ENCODE peak calls at places on chromosomes 7 and 10, in nine cellular contexts. R, I, G, J, Y, V, W, U and N are unnamed samples.

GRCh38 chr10:133117688-133118071 is 30.0 kb downstream of the ADGRA1 start:
- DNase-seq in W (no peak), U (no peak), I (no peak), J (no peak), V (no peak), G (no peak), Y (no peak), R (no peak), N (no peak)

GRCh38 chr7:11831727-11832495 is at the start of gene THSD7A:
- DNase-seq in I (peak; percentile 50), G (peak; percentile 65), R (peak; percentile 64), Y (peak; percentile 51), U (no peak), V (no peak), W (no peak), J (peak; percentile 11), N (peak; percentile 7)

GRCh38 chr10:114654829-114655575 is 3.1 kb downstream of the ABLIM1 start:
- DNase-seq in R (no peak), I (no peak), Y (no peak), G (no peak), V (no peak), W (no peak), U (no peak), J (no peak), N (peak; percentile 34)

GRCh38 chr7:23158546-23158945 is 23.3 kb upstream of the NUP42 start:
- DNase-seq in V (no peak), J (no peak), G (no peak), R (no peak), U (no peak), I (no peak), Y (no peak), W (no peak), N (no peak)

GRCh38 chr7:143284591-143285453 is at the start of gene TMEM139:
- DNase-seq in G (no peak), W (no peak), U (no peak), R (peak; percentile 84), I (peak; percentile 21), Y (no peak), V (no peak), J (no peak), N (peak; percentile 86)

GRCh38 chr7:41247128-41247865 is 455.6 kb downstream of the INHBA start:
- DNase-seq in Y (peak; percentile 59), R (peak; percentile 51), V (no peak), G (no peak), I (no peak), U (no peak), J (no peak), W (no peak), N (no peak)

GRCh38 chr7:3037259-3037658 is 6.4 kb downstream of the CARD11 start:
- DNase-seq in Y (no peak), G (peak; percentile 18), I (no peak), U (no peak), R (no peak), J (no peak), V (no peak), W (peak; percentile 70), N (no peak)

GRCh38 chr7:51246258-51247245 is 70.1 kb downstream of the COBL start:
- DNase-seq in V (no peak), J (no peak), U (no peak), I (peak; percentile 47), G (no peak), Y (no peak), W (no peak), R (no peak), N (no peak)

GRCh38 chr7:42831051-42831952 is 80.6 kb downstream of the C7orf25 start:
- DNase-seq in J (peak; percentile 46), V (no peak), W (peak; percentile 56), G (peak; percentile 19), U (no peak), I (peak; percentile 67), R (peak; percentile 25), Y (peak; percentile 80), N (peak; percentile 5)

GRCh38 chr10:111113961-111114830 is 37.4 kb downstream of the ADRA2A start:
- DNase-seq in Y (peak; percentile 14), W (no peak), J (peak; percentile 54), G (no peak), I (no peak), U (no peak), R (no peak), V (no peak), N (no peak)

GRCh38 chr7:127822822-127823508 is 171.0 kb downstream of the SND1 start:
- DNase-seq in U (no peak), Y (no peak), W (peak; percentile 62), V (no peak), I (no peak), G (peak; percentile 28), J (no peak), R (peak; percentile 15), N (no peak)

GRCh38 chr7:42856605-42856987 is 55.3 kb downstream of the C7orf25 start:
- DNase-seq in Y (no peak), G (no peak), U (no peak), J (no peak), W (no peak), I (no peak), R (no peak), V (no peak), N (no peak)